ENCODE peak calls at places on chromosomes 7 and 10, in eight cellular contexts. One of them, this sample, is unnamed.

GRCh38 chr7:82044497-82045080 is 274.7 kb upstream of the HGF start:
- DNase-seq in GM20000: peak; percentile 6
- DNase-seq in prostate gland: peak; percentile 40
- DNase-seq in Calu3: peak; percentile 19
- DNase-seq in AG09309: no peak
- DNase-seq in right lobe of liver: no peak
- DNase-seq in colonic mucosa: peak; percentile 40
- DNase-seq in heart right ventricle: no peak
- DNase-seq in this sample: peak; percentile 8

GRCh38 chr7:134851141-134851540 is 71.7 kb downstream of the CALD1 start:
- DNase-seq in colonic mucosa: no peak
- DNase-seq in prostate gland: no peak
- DNase-seq in GM20000: no peak
- DNase-seq in heart right ventricle: no peak
- DNase-seq in AG09309: no peak
- DNase-seq in right lobe of liver: no peak
- DNase-seq in Calu3: no peak
- DNase-seq in this sample: no peak

GRCh38 chr10:78634389-78634815 is 434.4 kb upstream of the ZMIZ1 start:
- DNase-seq in prostate gland: no peak
- DNase-seq in AG09309: no peak
- DNase-seq in right lobe of liver: no peak
- DNase-seq in GM20000: peak; percentile 11
- DNase-seq in heart right ventricle: no peak
- DNase-seq in Calu3: peak; percentile 59
- DNase-seq in colonic mucosa: no peak
- DNase-seq in this sample: peak; percentile 31

GRCh38 chr10:66931340-66931948 is 5.6 kb downstream of the LRRTM3 start:
- DNase-seq in heart right ventricle: no peak
- DNase-seq in Calu3: peak; percentile 44
- DNase-seq in right lobe of liver: no peak
- DNase-seq in AG09309: peak; percentile 46
- DNase-seq in GM20000: peak; percentile 25
- DNase-seq in colonic mucosa: no peak
- DNase-seq in prostate gland: peak; percentile 8
- DNase-seq in this sample: peak; percentile 28

GRCh38 chr10:100020161-100020882 is 10.6 kb upstream of the DNMBP start:
- DNase-seq in Calu3: no peak
- DNase-seq in AG09309: no peak
- DNase-seq in heart right ventricle: no peak
- DNase-seq in colonic mucosa: no peak
- DNase-seq in GM20000: peak; percentile 60
- DNase-seq in right lobe of liver: no peak
- DNase-seq in prostate gland: no peak
- DNase-seq in this sample: peak; percentile 75

GRCh38 chr7:99116151-99116550 is 27.8 kb downstream of the SMURF1 start:
- DNase-seq in Calu3: no peak
- DNase-seq in heart right ventricle: no peak
- DNase-seq in AG09309: no peak
- DNase-seq in prostate gland: no peak
- DNase-seq in GM20000: no peak
- DNase-seq in colonic mucosa: no peak
- DNase-seq in right lobe of liver: no peak
- DNase-seq in this sample: no peak

GRCh38 chr7:134669388-134669787 is 22.7 kb downstream of the BPGM start:
- DNase-seq in heart right ventricle: no peak
- DNase-seq in GM20000: no peak
- DNase-seq in colonic mucosa: no peak
- DNase-seq in prostate gland: no peak
- DNase-seq in Calu3: no peak
- DNase-seq in AG09309: no peak
- DNase-seq in right lobe of liver: no peak
- DNase-seq in this sample: no peak

GRCh38 chr7:96093435-96093834 is 228.5 kb downstream of the SLC25A13 start:
- DNase-seq in colonic mucosa: no peak
- DNase-seq in heart right ventricle: no peak
- DNase-seq in Calu3: no peak
- DNase-seq in right lobe of liver: no peak
- DNase-seq in GM20000: no peak
- DNase-seq in prostate gland: no peak
- DNase-seq in AG09309: peak; percentile 58
- DNase-seq in this sample: no peak

GRCh38 chr7:119660085-119660484 is 612.9 kb upstream of the KCND2 start:
- DNase-seq in Calu3: no peak
- DNase-seq in right lobe of liver: no peak
- DNase-seq in colonic mucosa: no peak
- DNase-seq in heart right ventricle: no peak
- DNase-seq in prostate gland: no peak
- DNase-seq in GM20000: no peak
- DNase-seq in AG09309: no peak
- DNase-seq in this sample: no peak

GRCh38 chr7:33850768-33851167 is 54.6 kb upstream of the BMPER start:
- DNase-seq in prostate gland: no peak
- DNase-seq in heart right ventricle: no peak
- DNase-seq in colonic mucosa: no peak
- DNase-seq in GM20000: no peak
- DNase-seq in AG09309: no peak
- DNase-seq in right lobe of liver: no peak
- DNase-seq in Calu3: no peak
- DNase-seq in this sample: no peak

GRCh38 chr10:35328404-35329037 is 7.8 kb upstream of the CCNY start:
- DNase-seq in right lobe of liver: no peak
- DNase-seq in Calu3: no peak
- DNase-seq in prostate gland: no peak
- DNase-seq in heart right ventricle: no peak
- DNase-seq in GM20000: no peak
- DNase-seq in colonic mucosa: no peak
- DNase-seq in AG09309: peak; percentile 20
- DNase-seq in this sample: no peak

GRCh38 chr10:71770789-71771188 is 2.5 kb downstream of the VSIR start:
- DNase-seq in GM20000: no peak
- DNase-seq in AG09309: peak; percentile 21
- DNase-seq in Calu3: no peak
- DNase-seq in heart right ventricle: no peak
- DNase-seq in colonic mucosa: no peak
- DNase-seq in prostate gland: no peak
- DNase-seq in right lobe of liver: no peak
- DNase-seq in this sample: no peak

GRCh38 chr7:90474284-90475210 is 5.1 kb downstream of the PTTG1IP2 start:
- DNase-seq in prostate gland: no peak
- DNase-seq in right lobe of liver: no peak
- DNase-seq in colonic mucosa: no peak
- DNase-seq in heart right ventricle: no peak
- DNase-seq in GM20000: no peak
- DNase-seq in Calu3: no peak
- DNase-seq in AG09309: peak; percentile 67
- DNase-seq in this sample: no peak

GRCh38 chr7:29796181-29796580 is 10.1 kb upstream of the WIPF3 start:
- DNase-seq in right lobe of liver: no peak
- DNase-seq in AG09309: no peak
- DNase-seq in Calu3: no peak
- DNase-seq in heart right ventricle: no peak
- DNase-seq in GM20000: no peak
- DNase-seq in colonic mucosa: no peak
- DNase-seq in prostate gland: no peak
- DNase-seq in this sample: no peak

DNA sequence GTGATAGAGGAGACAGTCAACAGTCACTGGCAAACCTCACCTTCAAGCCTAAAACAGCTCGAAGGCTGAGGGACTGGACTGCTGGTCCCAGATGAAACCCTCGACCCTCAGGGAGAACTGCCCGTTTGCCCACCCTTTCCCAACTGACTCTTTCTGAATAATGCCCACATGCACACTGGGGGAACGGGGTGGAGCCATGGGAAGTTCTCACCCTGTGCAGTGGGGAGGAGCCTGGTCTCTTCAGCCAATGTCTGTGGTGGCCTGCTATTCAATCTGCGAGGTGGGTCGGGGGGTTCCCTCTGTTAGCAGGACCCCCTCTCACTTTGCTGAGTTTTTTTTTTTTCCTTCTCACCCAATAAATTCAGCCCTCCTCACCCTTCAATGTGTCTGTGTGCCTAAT is 14.5 kb downstream of the TOMM7 start:
- DNase-seq in prostate gland: no peak
- DNase-seq in Calu3: no peak
- DNase-seq in heart right ventricle: no peak
- DNase-seq in colonic mucosa: no peak
- DNase-seq in right lobe of liver: no peak
- DNase-seq in AG09309: no peak
- DNase-seq in GM20000: no peak
- DNase-seq in this sample: no peak
- TF ChIP-seq CTCF in prostate gland: no peak
- TF ChIP-seq CTCF in Calu3: no peak
- TF ChIP-seq CTCF in heart right ventricle: no peak
- TF ChIP-seq CTCF in colonic mucosa: no peak
- TF ChIP-seq CTCF in right lobe of liver: no peak
- TF ChIP-seq CTCF in AG09309: no peak
- TF ChIP-seq CTCF in GM20000: no peak
- TF ChIP-seq CTCF in this sample: no peak

GRCh38 chr10:122276611-122277205 is 5.6 kb downstream of the BTBD16 start:
- DNase-seq in GM20000: no peak
- DNase-seq in Calu3: no peak
- DNase-seq in right lobe of liver: no peak
- DNase-seq in heart right ventricle: no peak
- DNase-seq in colonic mucosa: no peak
- DNase-seq in prostate gland: no peak
- DNase-seq in AG09309: no peak
- DNase-seq in this sample: no peak
- TF ChIP-seq CTCF in GM20000: no peak
- TF ChIP-seq CTCF in Calu3: no peak
- TF ChIP-seq CTCF in right lobe of liver: no peak
- TF ChIP-seq CTCF in heart right ventricle: no peak
- TF ChIP-seq CTCF in colonic mucosa: no peak
- TF ChIP-seq CTCF in prostate gland: no peak
- TF ChIP-seq CTCF in AG09309: peak; percentile 18
- TF ChIP-seq CTCF in this sample: no peak

GRCh38 chr10:59177031-59177861 is 803 bp downstream of the PHYHIPL start:
- DNase-seq in colonic mucosa: peak; percentile 22
- DNase-seq in Calu3: peak; percentile 26
- DNase-seq in heart right ventricle: no peak
- DNase-seq in prostate gland: peak; percentile 46
- DNase-seq in AG09309: peak; percentile 13
- DNase-seq in GM20000: peak; percentile 44
- DNase-seq in right lobe of liver: no peak
- DNase-seq in this sample: peak; percentile 47

GRCh38 chr10:59180689-59181270 is 4.3 kb downstream of the PHYHIPL start:
- DNase-seq in Calu3: no peak
- DNase-seq in heart right ventricle: no peak
- DNase-seq in AG09309: no peak
- DNase-seq in colonic mucosa: no peak
- DNase-seq in prostate gland: no peak
- DNase-seq in GM20000: no peak
- DNase-seq in right lobe of liver: no peak
- DNase-seq in this sample: no peak

GRCh38 chr10:59177862-59178235 is 1.4 kb downstream of the PHYHIPL start:
- DNase-seq in AG09309: no peak
- DNase-seq in prostate gland: no peak
- DNase-seq in heart right ventricle: no peak
- DNase-seq in right lobe of liver: no peak
- DNase-seq in colonic mucosa: no peak
- DNase-seq in GM20000: no peak
- DNase-seq in Calu3: no peak
- DNase-seq in this sample: no peak

GRCh38 chr10:59179027-59179426 is 2.6 kb downstream of the PHYHIPL start:
- DNase-seq in prostate gland: no peak
- DNase-seq in heart right ventricle: no peak
- DNase-seq in right lobe of liver: no peak
- DNase-seq in AG09309: no peak
- DNase-seq in colonic mucosa: no peak
- DNase-seq in Calu3: no peak
- DNase-seq in GM20000: no peak
- DNase-seq in this sample: no peak

GRCh38 chr10:59181668-59182067 is 5.2 kb downstream of the PHYHIPL start:
- DNase-seq in colonic mucosa: no peak
- DNase-seq in right lobe of liver: no peak
- DNase-seq in GM20000: peak; percentile 51
- DNase-seq in Calu3: peak; percentile 41
- DNase-seq in prostate gland: peak; percentile 59
- DNase-seq in AG09309: peak; percentile 37
- DNase-seq in heart right ventricle: no peak
- DNase-seq in this sample: peak; percentile 62
- TF ChIP-seq CTCF in colonic mucosa: peak; percentile 41
- TF ChIP-seq CTCF in right lobe of liver: peak; percentile 68
- TF ChIP-seq CTCF in GM20000: peak; percentile 25
- TF ChIP-seq CTCF in Calu3: peak; percentile 49
- TF ChIP-seq CTCF in prostate gland: peak; percentile 12
- TF ChIP-seq CTCF in AG09309: peak; percentile 56
- TF ChIP-seq CTCF in heart right ventricle: peak; percentile 65
- TF ChIP-seq CTCF in this sample: no peak

GRCh38 chr10:89364533-89364932 is 13.3 kb upstream of the IFIT1B start:
- DNase-seq in Calu3: no peak
- DNase-seq in right lobe of liver: no peak
- DNase-seq in AG09309: no peak
- DNase-seq in GM20000: no peak
- DNase-seq in heart right ventricle: no peak
- DNase-seq in prostate gland: no peak
- DNase-seq in colonic mucosa: no peak
- DNase-seq in this sample: no peak

GRCh38 chr10:89371987-89372386 is 5.9 kb upstream of the IFIT1B start:
- DNase-seq in Calu3: no peak
- DNase-seq in GM20000: no peak
- DNase-seq in right lobe of liver: no peak
- DNase-seq in AG09309: no peak
- DNase-seq in colonic mucosa: no peak
- DNase-seq in heart right ventricle: no peak
- DNase-seq in prostate gland: no peak
- DNase-seq in this sample: no peak

GRCh38 chr10:89367529-89367928 is 10.3 kb upstream of the IFIT1B start:
- DNase-seq in Calu3: no peak
- DNase-seq in AG09309: no peak
- DNase-seq in heart right ventricle: no peak
- DNase-seq in right lobe of liver: no peak
- DNase-seq in GM20000: peak; percentile 68
- DNase-seq in prostate gland: no peak
- DNase-seq in colonic mucosa: no peak
- DNase-seq in this sample: peak; percentile 62

GRCh38 chr10:89373916-89374711 is 3.7 kb upstream of the IFIT1B start:
- DNase-seq in colonic mucosa: peak; percentile 89
- DNase-seq in right lobe of liver: peak; percentile 77
- DNase-seq in Calu3: peak; percentile 53
- DNase-seq in GM20000: no peak
- DNase-seq in AG09309: peak; percentile 91
- DNase-seq in heart right ventricle: peak; percentile 52
- DNase-seq in prostate gland: peak; percentile 96
- DNase-seq in this sample: no peak

GRCh38 chr10:89369142-89370105 is 8.4 kb upstream of the IFIT1B start:
- DNase-seq in colonic mucosa: no peak
- DNase-seq in AG09309: no peak
- DNase-seq in heart right ventricle: no peak
- DNase-seq in GM20000: peak; percentile 46
- DNase-seq in Calu3: peak; percentile 7
- DNase-seq in right lobe of liver: no peak
- DNase-seq in prostate gland: no peak
- DNase-seq in this sample: peak; percentile 57
- TF ChIP-seq CTCF in colonic mucosa: peak; percentile 24
- TF ChIP-seq CTCF in AG09309: peak; percentile 63
- TF ChIP-seq CTCF in heart right ventricle: peak; percentile 66
- TF ChIP-seq CTCF in GM20000: no peak
- TF ChIP-seq CTCF in Calu3: peak; percentile 20
- TF ChIP-seq CTCF in right lobe of liver: peak; percentile 74
- TF ChIP-seq CTCF in prostate gland: no peak
- TF ChIP-seq CTCF in this sample: peak; percentile 43

GRCh38 chr10:122879339-122880273 is at the start of gene FAM24B:
- DNase-seq in right lobe of liver: peak; percentile 97
- DNase-seq in GM20000: peak; percentile 94
- DNase-seq in prostate gland: peak; percentile 94
- DNase-seq in heart right ventricle: peak; percentile 91
- DNase-seq in AG09309: peak; percentile 81
- DNase-seq in colonic mucosa: peak; percentile 97
- DNase-seq in Calu3: peak; percentile 77
- DNase-seq in this sample: peak; percentile 94
- TF ChIP-seq CTCF in right lobe of liver: no peak
- TF ChIP-seq CTCF in GM20000: no peak
- TF ChIP-seq CTCF in prostate gland: no peak
- TF ChIP-seq CTCF in heart right ventricle: no peak
- TF ChIP-seq CTCF in AG09309: no peak
- TF ChIP-seq CTCF in colonic mucosa: no peak
- TF ChIP-seq CTCF in Calu3: no peak
- TF ChIP-seq CTCF in this sample: no peak

This sample was measured in GM13976.